ENCODE peak calls at places on chromosomes 7 and 10, in four cellular contexts. T, V, D and K are unnamed samples.

GRCh38 chr7:138954545-138955475 is 26.4 kb downstream of the KIAA1549 start:
- DNase-seq in T (no peak), V (no peak), D (no peak), K (no peak)

GRCh38 chr7:155749578-155749977 is 62.7 kb downstream of the SHH start:
- DNase-seq in T (no peak), V (no peak), D (no peak), K (no peak)

GRCh38 chr7:22858640-22859561 is 36.3 kb upstream of the TOMM7 start:
- DNase-seq in T (no peak), V (no peak), D (no peak), K (no peak)

GRCh38 chr7:1227814-1228534 is 4.7 kb upstream of the UNCX start:
- DNase-seq in D (no peak), T (no peak), V (no peak), K (no peak)

GRCh38 chr10:99926925-99927718 is 82.6 kb downstream of the DNMBP start:
- DNase-seq in V (no peak), D (peak; percentile 72), T (peak; percentile 26), K (no peak)

GRCh38 chr10:98414932-98415709 is at the start of gene PYROXD2:
- DNase-seq in D (peak; percentile 94), T (peak; percentile 90), V (no peak), K (peak; percentile 92)

GRCh38 chr7:158372400-158373302 is 215.0 kb downstream of the PTPRN2 start:
- DNase-seq in V (no peak), T (no peak), D (no peak), K (no peak)

GRCh38 chr10:22553452-22553995 is 160.9 kb downstream of the PIP4K2A start:
- DNase-seq in V (no peak), D (no peak), T (no peak), K (no peak)

GRCh38 chr7:71612892-71613291 is 480.9 kb downstream of the GALNT17 start:
- DNase-seq in V (no peak), T (no peak), D (peak; percentile 26), K (no peak)

GRCh38 chr10:45471531-45472310 is 97.7 kb downstream of the ALOX5 start:
- DNase-seq in T (no peak), V (no peak), D (no peak), K (no peak)

GRCh38 chr10:99973190-99973589 is 36.6 kb downstream of the DNMBP start:
- DNase-seq in T (no peak), V (no peak), D (no peak), K (no peak)

GRCh38 chr7:75642810-75643486 is 95.8 kb downstream of the HIP1 start:
- DNase-seq in T (peak; percentile 28), D (no peak), V (peak; percentile 39), K (peak; percentile 72)

GRCh38 chr10:348456-348855 is 213.2 kb downstream of the ZMYND11 start:
- DNase-seq in T (no peak), V (no peak), D (no peak), K (no peak)

GRCh38 chr7:65250216-65250615 is 123.4 kb upstream of the ZNF92 start:
- DNase-seq in V (no peak), T (no peak), D (no peak), K (no peak)

GRCh38 chr7:135768990-135769389 is 20.4 kb upstream of the FAM180A start:
- DNase-seq in V (no peak), T (no peak), D (no peak), K (no peak)

GRCh38 chr7:38506756-38507155 is 124.4 kb downstream of the AMPH start:
- DNase-seq in V (no peak), D (no peak), T (no peak), K (no peak)

GRCh38 chr7:107971613-107972012 is 31.3 kb downstream of the LAMB1 start:
- DNase-seq in V (no peak), T (peak; percentile 48), D (peak; percentile 40), K (no peak)

GRCh38 chr7:151290355-151290760 is 41.9 kb upstream of the SMARCD3 start:
- DNase-seq in V (no peak), T (no peak), D (no peak), K (no peak)

GRCh38 chr10:114525368-114525949 is 121.2 kb upstream of the AFAP1L2 start:
- DNase-seq in D (no peak), T (no peak), V (no peak), K (no peak)

GRCh38 chr10:59333731-59334130 is 28.6 kb downstream of the FAM13C start:
- DNase-seq in V (no peak), T (no peak), D (no peak), K (no peak)

GRCh38 chr7:26992670-26993069 is 103.1 kb downstream of the HOXA1 start:
- DNase-seq in T (no peak), V (no peak), D (no peak), K (no peak)

GRCh38 chr10:35433851-35434426 is 97.6 kb downstream of the CCNY start:
- DNase-seq in D (no peak), V (no peak), T (no peak), K (no peak)

GRCh38 chr7:47143344-47143743 is 438.6 kb downstream of the TNS3 start:
- DNase-seq in D (no peak), T (no peak), V (no peak), K (no peak)

GRCh38 chr7:119733480-119733879 is 539.5 kb upstream of the KCND2 start:
- DNase-seq in T (no peak), D (no peak), V (no peak), K (no peak)

GRCh38 chr10:44745920-44746319 is 165.2 kb upstream of the TMEM72 start:
- DNase-seq in V (no peak), T (no peak), D (no peak), K (no peak)

GRCh38 chr7:29844614-29845013 is 38.3 kb downstream of the WIPF3 start:
- DNase-seq in T (no peak), V (no peak), D (no peak), K (no peak)

GRCh38 chr10:132023092-132023811 is 41.5 kb upstream of the BNIP3 start:
- DNase-seq in D (peak; percentile 74), T (peak; percentile 84), V (no peak), K (peak; percentile 84)

GRCh38 chr7:152887191-152887590 is 127.6 kb downstream of the ACTR3B start:
- DNase-seq in V (no peak), D (no peak), T (no peak), K (no peak)

GRCh38 chr10:30786131-30786530 is 156.6 kb upstream of the LYZL2 start:
- DNase-seq in V (no peak), D (no peak), T (no peak), K (no peak)

GRCh38 chr7:83469491-83469890 is 179.4 kb downstream of the SEMA3E start:
- DNase-seq in V (no peak), T (no peak), D (no peak), K (no peak)

GRCh38 chr7:83478601-83479000 is 170.3 kb downstream of the SEMA3E start:
- DNase-seq in D (no peak), T (no peak), V (no peak), K (no peak)

GRCh38 chr7:83476501-83476900 is 172.4 kb downstream of the SEMA3E start:
- DNase-seq in T (no peak), V (no peak), D (no peak), K (no peak)

GRCh38 chr7:83472376-83472775 is 176.6 kb downstream of the SEMA3E start:
- DNase-seq in V (no peak), D (no peak), T (no peak), K (no peak)

DNA sequence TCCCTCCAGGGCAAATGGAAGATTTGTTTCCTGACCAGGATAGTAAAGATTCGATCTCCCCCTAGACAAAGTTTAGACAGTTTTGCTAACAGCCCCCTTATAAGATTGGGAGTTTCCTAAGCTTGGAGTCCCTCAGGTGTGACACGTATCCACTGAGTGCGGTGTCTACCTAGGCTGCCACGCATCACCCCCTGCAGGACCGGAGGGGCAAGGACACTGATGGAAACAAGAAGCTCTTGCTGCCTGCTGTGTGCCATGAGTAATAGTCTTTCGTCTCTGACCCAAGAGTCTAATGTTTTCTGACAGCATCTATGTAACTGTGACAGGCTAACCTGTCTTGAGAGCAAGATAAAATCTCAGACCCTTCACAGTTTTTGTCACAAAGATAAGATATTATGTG is 173.5 kb downstream of the SEMA3E start:
- DNase-seq in T (no peak), V (no peak), D (no peak), K (no peak)
- TF ChIP-seq CTCF in T (no peak), V (no peak), D (no peak), K (no peak)

GRCh38 chr10:74027702-74028101 is 29.8 kb downstream of the VCL start:
- DNase-seq in V (no peak), D (no peak), T (no peak), K (no peak)
- H3K4me1 ChIP-seq in V (no peaks in the 10 kb centered on the region), D (peaks cover 20% of the 10 kb centered on the region), T (peaks cover 73% of the 10 kb centered on the region), K (peaks cover 38% of the 10 kb centered on the region)

DNA sequence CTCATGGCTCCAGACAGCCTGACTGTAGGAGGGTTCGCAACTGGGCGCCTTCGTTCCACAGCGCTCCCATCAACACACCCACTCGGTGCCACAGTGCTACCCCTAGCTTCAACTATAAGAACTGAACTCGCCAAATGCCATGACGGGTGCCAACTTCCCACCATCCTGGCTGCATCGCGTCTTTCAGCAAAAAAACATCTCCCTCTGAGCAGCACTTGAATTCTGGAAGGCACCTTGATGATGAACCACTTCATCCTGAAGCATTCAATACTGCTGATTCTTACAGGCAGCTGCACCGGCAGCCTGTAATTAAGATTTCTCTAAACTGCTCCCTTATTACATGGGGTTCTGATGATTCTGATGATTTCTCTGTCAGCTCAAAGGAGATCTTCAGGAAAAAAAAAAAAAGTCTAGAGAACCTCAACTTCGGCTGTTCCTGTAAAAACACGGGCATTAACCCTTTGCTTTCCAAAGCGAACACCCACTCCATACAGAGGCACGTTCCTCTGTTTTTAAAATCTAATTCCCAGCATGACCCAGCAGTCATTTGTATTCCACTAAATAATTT is 1.2 kb downstream of the CYTH3 start:
- DNase-seq in D (peak; percentile 65), V (no peak), T (peak; percentile 49), K (peak; percentile 42)
- TF ChIP-seq CTCF in D (peak; percentile 23), V (no peak), T (peak; percentile 55), K (peak; percentile 13)

GRCh38 chr7:43752411-43752810 is 6.1 kb upstream of the BLVRA start:
- DNase-seq in D (no peak), V (no peak), T (no peak), K (no peak)

GRCh38 chr7:43750016-43750887 is 8.2 kb upstream of the BLVRA start:
- DNase-seq in D (no peak), V (no peak), T (peak; percentile 54), K (no peak)

GRCh38 chr7:43753401-43753800 is 5.1 kb upstream of the BLVRA start:
- DNase-seq in T (no peak), D (no peak), V (no peak), K (no peak)

GRCh38 chr7:43749383-43749940 is 9.0 kb upstream of the BLVRA start:
- DNase-seq in T (no peak), D (no peak), V (no peak), K (no peak)

GRCh38 chr7:43747703-43748102 is 10.8 kb upstream of the BLVRA start:
- DNase-seq in D (no peak), V (no peak), T (no peak), K (no peak)
- H3K4me1 ChIP-seq in D (no peaks in the 10 kb centered on the region), V (peaks cover 18% of the 10 kb centered on the region), T (peaks cover 4% of the 10 kb centered on the region), K (no peaks in the 10 kb centered on the region)

GRCh38 chr10:61903184-61903990 is 1.9 kb downstream of the ARID5B start:
- DNase-seq in D (peak; percentile 55), T (peak; percentile 61), V (peak; percentile 53), K (peak; percentile 59)
- TF ChIP-seq CTCF in D (peak; percentile 15), T (peak; percentile 30), V (peak; percentile 17), K (no peak)